ENCODE peak calls at places on chromosomes 4 and X, in five cellular contexts. Z is A549, B is IMR-90, J is GM12878, N is SK-N-SH. S is an unnamed sample.

GRCh38 chrX:106948641-106949040 is 28.4 kb downstream of the CLDN2 start:
- DNase-seq in Z (peak; percentile 53), B (no peak), J (no peak), N (no peak), S (no peak)

GRCh38 chr4:55159851-55160250 is 34.5 kb upstream of the KDR start:
- DNase-seq in Z (no peak), B (no peak), J (no peak), N (no peak), S (no peak)

GRCh38 chrX:133265331-133265730 is 47.2 kb upstream of the TFDP3 start:
- DNase-seq in Z (no peak), B (no peak), J (no peak), N (no peak), S (no peak)

GRCh38 chr4:53479731-53480525 is 102.5 kb downstream of the FIP1L1 start:
- DNase-seq in Z (no peak), B (peak; percentile 73), J (no peak), N (no peak), S (no peak)

GRCh38 chr4:36165256-36166005 is 78.9 kb downstream of the ARAP2 start:
- DNase-seq in Z (no peak), B (peak; percentile 28), J (no peak), N (no peak), S (no peak)

GRCh38 chr4:6200011-6200921 is at the start of gene JAKMIP1:
- DNase-seq in Z (peak; percentile 57), B (peak; percentile 46), J (no peak), N (peak; percentile 99), S (peak; percentile 100)

GRCh38 chr4:41177016-41177415 is 37.3 kb downstream of the APBB2 start:
- DNase-seq in Z (peak; percentile 16), B (peak; percentile 84), J (no peak), N (no peak), S (no peak)

GRCh38 chr4:1022739-1023066 is 11.3 kb downstream of the FGFRL1 start:
- DNase-seq in Z (no peak), B (no peak), J (no peak), N (no peak), S (peak; percentile 11)

GRCh38 chr4:26803462-26803861 is 57.2 kb upstream of the STIM2 start:
- DNase-seq in Z (no peak), B (no peak), J (no peak), N (peak; percentile 73), S (no peak)

GRCh38 chr4:24736066-24736465 is 59.3 kb upstream of the SOD3 start:
- DNase-seq in Z (peak; percentile 9), B (peak; percentile 20), J (no peak), N (no peak), S (no peak)

GRCh38 chr4:81470456-81471327 is 1.0 kb downstream of the RASGEF1B start:
- DNase-seq in Z (no peak), B (no peak), J (no peak), N (no peak), S (no peak)

GRCh38 chrX:155967653-155968052 is 29.8 kb upstream of the IL9R start:
- DNase-seq in Z (no peak), B (no peak), J (no peak), N (no peak), S (no peak)

GRCh38 chr4:522911-523443 is 24.0 kb downstream of the PIGG start:
- DNase-seq in Z (no peak), B (no peak), J (no peak), N (no peak), S (no peak)

GRCh38 chr4:145956288-145956890 is 17.8 kb upstream of the ZNF827 start:
- DNase-seq in Z (peak; percentile 48), B (peak; percentile 40), J (no peak), N (peak; percentile 43), S (peak; percentile 56)

GRCh38 chr4:38489924-38490639 is 173.9 kb upstream of the KLF3 start:
- DNase-seq in Z (peak; percentile 2), B (peak; percentile 46), J (no peak), N (no peak), S (no peak)
- TF ChIP-seq RCOR1 in Z (no peak), B (no peak), J (no peak), N (no peak), S (no peak)

GRCh38 chrX:5632061-5632614 is 596.5 kb downstream of the NLGN4X start:
- DNase-seq in Z (no peak), B (no peak), J (no peak), N (no peak), S (no peak)
- TF ChIP-seq RCOR1 in Z (no peak), B (no peak), J (no peak), N (no peak), S (no peak)

DNA sequence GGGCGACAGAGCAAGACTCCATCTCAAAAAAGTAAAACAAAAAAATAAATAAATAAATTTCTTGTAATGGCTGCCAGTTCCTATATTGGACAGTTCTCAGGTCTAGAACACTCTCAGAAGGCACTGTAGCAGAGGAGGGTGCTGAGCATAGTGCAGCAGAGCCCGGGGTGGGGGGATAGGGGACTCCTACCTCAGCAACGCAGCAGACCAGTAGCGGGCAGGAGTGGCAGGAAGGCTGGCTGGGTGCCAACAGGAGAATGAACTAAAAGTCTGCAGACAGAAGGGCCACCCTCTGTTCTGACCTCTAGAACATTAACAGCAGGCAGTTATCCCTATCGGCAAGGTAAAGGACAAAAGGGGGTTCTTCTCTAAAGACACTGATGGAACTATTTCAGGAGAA is 20.2 kb downstream of the PDK3 start:
- DNase-seq in Z (no peak), B (no peak), J (no peak), N (no peak), S (no peak)
- TF ChIP-seq RCOR1 in Z (no peak), B (no peak), J (no peak), N (no peak), S (no peak)

DNA sequence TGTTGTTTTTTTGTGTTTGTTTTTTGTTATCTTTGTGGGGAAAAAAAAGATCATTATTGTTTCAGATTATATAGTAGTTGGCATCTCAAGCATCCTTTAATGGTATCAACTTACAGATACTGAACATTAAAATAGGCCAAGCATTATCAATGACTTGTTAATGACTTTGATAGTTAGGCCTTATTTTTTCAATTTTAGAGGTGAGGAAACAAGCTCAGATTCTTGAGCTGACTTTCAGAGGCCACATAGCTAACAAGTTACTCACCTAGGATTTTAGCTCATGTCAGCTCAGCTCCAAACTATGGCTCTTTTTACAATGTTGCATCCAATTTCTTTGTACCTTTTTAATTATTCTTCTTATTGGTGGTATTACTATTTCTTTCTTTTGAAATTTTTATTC is 471 bp upstream of the PLAC8 start:
- DNase-seq in Z (no peak), B (peak; percentile 59), J (no peak), N (no peak), S (no peak)
- TF ChIP-seq RCOR1 in Z (no peak), B (no peak), J (no peak), N (no peak), S (no peak)

S was measured in K562.